ENCODE peak calls at places on chromosome X, in eight cellular contexts. B is adrenal gland, E is AG09309, W is A549, U is lower leg skin, K is K562, D is neural progenitor cell, P is IMR-90. Q is an unnamed sample.

GRCh38 chrX:57900961-57901360 is 9.3 kb downstream of the ZXDA start:
- DNase-seq in D (no peak), E (no peak), B (peak), W (no peak), K (no peak), P (peak), U (no peak), Q (peak)

GRCh38 chrX:124211312-124211942 is 121.0 kb upstream of the TEX13D start:
- DNase-seq in P (peak), E (no peak), K (peak), W (peak), U (no peak), B (no peak), D (peak), Q (peak)

GRCh38 chrX:23749129-23749528 is 6.1 kb upstream of the ACOT9 start:
- DNase-seq in B (no peak), P (no peak), E (no peak), U (peak), K (no peak), D (no peak), W (no peak), Q (no peak)

GRCh38 chrX:39475372-39475771 is 622.4 kb downstream of the BCOR start:
- DNase-seq in K (peak), U (peak), B (no peak), D (peak), E (no peak), W (no peak), P (no peak), Q (no peak)

GRCh38 chrX:115564243-115564642 is 3.3 kb downstream of the PLS3 start:
- DNase-seq in U (no peak), B (no peak), K (no peak), D (no peak), E (no peak), P (peak), W (no peak), Q (no peak)

GRCh38 chrX:19883878-19884277 is 3.5 kb downstream of the SH3KBP1 start:
- DNase-seq in U (peak), B (no peak), D (no peak), K (no peak), W (peak), P (no peak), E (no peak), Q (no peak)

GRCh38 chrX:1597345-1598020 is 6.1 kb downstream of the AKAP17A start:
- DNase-seq in B (no peak), W (no peak), K (no peak), E (no peak), U (peak), P (no peak), D (no peak), Q (no peak)

GRCh38 chrX:69136546-69137331 is 28.5 kb downstream of the PJA1 start:
- DNase-seq in B (peak), K (peak), P (no peak), W (no peak), E (no peak), D (peak), U (no peak), Q (peak)

GRCh38 chrX:118038614-118039365 is 77.8 kb downstream of the KLHL13 start:
- DNase-seq in K (no peak), W (no peak), U (no peak), B (no peak), D (no peak), P (peak), E (no peak), Q (no peak)

GRCh38 chrX:93673869-93674271 is at the start of gene FAM133A:
- DNase-seq in U (no peak), D (no peak), E (no peak), W (peak), P (peak), B (peak), K (no peak), Q (peak)

GRCh38 chrX:18861436-18861950 is 122.4 kb downstream of the PHKA2 start:
- DNase-seq in U (no peak), B (no peak), E (no peak), W (no peak), P (no peak), D (no peak), K (no peak), Q (no peak)

GRCh38 chrX:28542791-28543190 is 44.5 kb upstream of the IL1RAPL1 start:
- DNase-seq in B (no peak), U (no peak), P (no peak), K (no peak), D (no peak), E (no peak), W (no peak), Q (no peak)

GRCh38 chrX:38882894-38883620 is 81.8 kb downstream of the MID1IP1 start:
- DNase-seq in B (no peak), W (no peak), D (no peak), P (peak), K (no peak), U (no peak), E (peak), Q (peak)

GRCh38 chrX:30888526-30889146 is 418 bp downstream of the TAB3 start:
- DNase-seq in K (no peak), E (no peak), B (no peak), P (no peak), D (no peak), U (peak), W (no peak), Q (no peak)

GRCh38 chrX:129622757-129623301 is 31.9 kb downstream of the APLN start:
- DNase-seq in D (peak), U (no peak), E (no peak), B (no peak), P (peak), K (no peak), W (no peak), Q (peak)

GRCh38 chrX:149221246-149221645 is 283.9 kb downstream of the IDS start:
- DNase-seq in P (no peak), W (no peak), E (no peak), B (no peak), D (no peak), U (no peak), K (no peak), Q (no peak)

GRCh38 chrX:12149670-12150407 is 11.6 kb downstream of the FRMPD4 start:
- DNase-seq in P (no peak), B (no peak), U (no peak), W (peak), D (no peak), E (no peak), K (no peak), Q (no peak)

GRCh38 chrX:18457000-18457399 is 31.6 kb downstream of the CDKL5 start:
- DNase-seq in K (no peak), D (no peak), W (no peak), U (no peak), B (no peak), E (no peak), P (no peak), Q (no peak)

GRCh38 chrX:129777218-129777768 is 2.5 kb upstream of the SASH3 start:
- DNase-seq in K (no peak), D (no peak), E (no peak), B (peak), U (no peak), W (no peak), P (no peak), Q (no peak)

GRCh38 chrX:147226801-147227200 is 412.3 kb upstream of the CXorf51A start:
- DNase-seq in E (no peak), B (no peak), D (no peak), W (peak), P (no peak), K (no peak), U (no peak), Q (no peak)

DNA sequence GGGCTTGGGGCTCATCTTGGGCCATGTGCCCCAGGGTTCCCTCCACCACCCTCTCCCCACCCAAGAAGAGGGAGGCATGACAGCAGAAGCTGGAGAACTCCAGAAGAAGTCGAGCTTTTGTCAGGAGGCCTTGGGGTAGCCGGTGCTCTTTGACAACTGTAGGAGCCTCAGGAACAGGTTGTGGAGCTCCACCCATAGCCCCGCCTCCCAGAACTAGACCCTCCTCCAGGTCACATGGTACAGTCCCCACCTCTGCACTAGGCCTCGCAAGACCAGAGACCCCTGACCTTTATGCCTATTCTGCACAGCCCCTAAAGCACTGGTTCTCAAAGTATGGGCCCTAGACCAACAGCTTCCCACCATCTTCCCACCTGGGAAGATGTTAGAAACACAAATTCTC is 8.0 kb upstream of the MORC4 start:
- DNase-seq in E (no peak), P (no peak), D (no peak), U (no peak), B (no peak), W (no peak), K (no peak), Q (no peak)
- TF ChIP-seq CTCF in E (no peak), P (no peak), D (no peak), U (no peak), B (no peak), W (no peak), K (no peak), Q (no peak)

GRCh38 chrX:134546187-134546586 is 86.2 kb downstream of the HPRT1 start:
- DNase-seq in K (no peak), B (no peak), U (no peak), E (no peak), D (no peak), W (no peak), P (no peak), Q (no peak)
- H3K4me3 ChIP-seq in K (no peak), B (no peak), U (no peak), E (peak), D (no peak), W (peak), P (no peak), Q (peak)

DNA sequence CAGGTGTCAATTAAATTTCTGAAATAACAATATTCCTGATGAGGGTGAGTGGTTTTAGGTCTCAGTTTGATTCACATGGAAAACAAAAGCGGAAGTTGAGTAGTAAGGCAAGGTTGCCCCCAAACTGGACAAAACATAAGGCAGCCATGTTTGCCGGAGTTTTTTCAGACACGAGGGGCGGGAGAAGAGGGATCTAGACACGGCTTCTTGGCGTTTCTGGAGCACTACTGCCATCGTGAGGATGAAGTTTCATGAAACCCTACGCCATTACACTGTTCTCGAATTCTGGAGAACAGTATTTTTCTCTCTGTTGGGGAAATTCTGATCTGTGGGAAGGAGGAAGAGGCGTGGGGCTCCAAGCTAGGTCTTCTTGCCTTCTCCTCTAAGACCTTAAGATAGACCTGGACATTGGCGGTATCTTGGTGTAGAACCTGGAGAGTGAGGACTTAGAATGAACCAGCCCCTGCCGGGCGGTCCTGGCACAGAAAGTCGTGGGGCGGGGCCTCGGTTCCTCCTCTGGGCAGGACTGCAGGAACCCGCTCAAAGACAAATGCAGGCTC is 160.3 kb downstream of the OR13H1 start:
- DNase-seq in K (no peak), D (no peak), U (peak), P (peak), W (peak), E (peak), B (no peak), Q (no peak)
- TF ChIP-seq CTCF in K (no peak), D (no peak), U (no peak), P (peak), W (peak), E (peak), B (no peak), Q (no peak)

GRCh38 chrX:17154001-17154400 is 207.5 kb downstream of the REPS2 start:
- DNase-seq in U (no peak), K (no peak), B (no peak), D (no peak), P (no peak), W (no peak), E (no peak), Q (no peak)
- H3K4me3 ChIP-seq in U (no peak), K (no peak), B (no peak), D (no peak), P (no peak), W (no peak), E (no peak), Q (no peak)

DNA sequence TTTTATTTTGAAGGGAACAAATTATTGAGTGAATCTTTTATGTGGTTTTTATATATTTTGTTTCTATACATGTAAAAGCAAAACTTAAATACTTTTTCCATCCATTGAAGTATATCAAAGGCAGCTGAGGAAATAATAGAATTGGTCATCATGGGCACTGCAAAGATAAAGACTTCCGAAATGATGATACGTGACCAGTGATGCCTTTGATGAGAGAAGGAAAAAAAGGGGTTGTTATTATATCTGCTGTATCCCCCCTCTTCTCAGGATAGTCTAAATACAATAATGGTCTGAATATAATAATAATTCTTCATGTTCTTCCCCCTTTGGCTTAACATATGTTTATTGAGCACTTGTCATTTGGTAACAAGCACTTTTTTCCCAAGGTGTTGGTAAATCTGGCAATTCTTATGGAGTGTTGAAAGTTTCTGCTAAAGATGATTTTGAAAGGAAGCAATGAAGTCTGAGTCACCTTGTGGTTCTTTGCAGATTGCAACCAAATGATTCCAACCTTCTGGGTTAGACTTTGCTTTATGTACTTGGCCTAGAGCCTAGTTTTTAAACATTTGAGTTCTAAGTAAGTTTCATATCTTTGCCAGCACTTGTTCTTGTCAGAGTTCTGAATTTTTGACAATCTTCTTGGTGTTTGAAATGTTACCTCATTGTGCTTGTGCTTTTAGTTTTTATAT is 60.8 kb downstream of the USP9X start:
- DNase-seq in B (no peak), P (peak), D (no peak), E (peak), K (no peak), U (no peak), W (peak), Q (peak)
- TF ChIP-seq CTCF in B (peak), P (peak), D (no peak), E (peak), K (no peak), U (no peak), W (no peak), Q (peak)

GRCh38 chrX:45513042-45513441 is 312.4 kb upstream of the DIPK2B start:
- DNase-seq in B (no peak), U (no peak), W (no peak), K (no peak), D (peak), E (no peak), P (no peak), Q (no peak)

GRCh38 chrX:45517090-45517973 is 316.7 kb upstream of the DIPK2B start:
- DNase-seq in E (no peak), P (peak), K (no peak), B (no peak), D (no peak), U (no peak), W (peak), Q (peak)

GRCh38 chrX:45518552-45518951 is 317.9 kb upstream of the DIPK2B start:
- DNase-seq in D (no peak), W (no peak), K (no peak), U (no peak), E (no peak), B (no peak), P (no peak), Q (no peak)

DNA sequence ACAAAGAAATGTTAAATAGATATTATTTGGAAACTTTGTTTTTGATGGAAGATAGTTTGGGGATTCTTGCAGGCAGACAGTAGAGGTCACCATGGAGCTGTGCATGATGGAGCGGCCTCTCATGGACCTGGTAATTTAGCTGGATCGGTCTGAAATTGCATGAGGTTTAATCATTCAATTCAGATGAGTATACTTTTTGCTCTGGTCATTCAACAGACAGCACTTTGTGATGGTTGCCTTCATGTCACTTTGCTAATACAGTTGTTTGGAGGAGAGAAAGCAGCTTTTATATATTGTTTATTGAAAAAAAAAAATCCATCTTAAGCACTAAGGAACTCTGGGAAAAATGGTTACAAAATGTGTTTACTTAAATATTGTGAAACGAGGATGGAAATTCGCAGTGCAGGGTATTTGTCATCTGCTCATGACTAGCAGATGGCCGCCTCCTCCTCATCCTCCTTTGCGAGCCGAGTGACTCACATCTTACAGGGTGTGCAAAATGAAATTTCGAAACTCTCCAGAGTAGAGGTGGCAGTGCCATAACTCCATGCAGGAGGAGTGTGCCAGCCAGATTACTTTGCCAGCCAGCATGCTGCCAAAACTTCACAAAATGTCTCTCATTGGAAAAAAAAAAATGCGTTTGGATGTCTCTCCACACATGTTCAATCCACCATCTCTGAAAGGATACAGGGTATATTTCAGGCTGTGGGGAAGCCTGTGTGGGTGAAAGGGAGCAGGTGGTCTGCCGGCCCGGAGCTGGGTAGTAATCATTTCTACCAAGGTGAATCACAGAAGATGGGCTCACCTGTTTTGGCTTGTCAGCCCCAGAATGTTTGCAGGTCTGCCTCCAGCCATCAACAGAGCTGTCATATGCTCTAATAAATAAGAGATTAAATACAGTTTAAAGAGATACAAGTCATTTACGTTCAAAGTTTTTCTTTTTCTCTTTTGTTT is 314.9 kb upstream of the DIPK2B start:
- DNase-seq in K (no peak), D (peak), P (peak), U (peak), E (peak), W (peak), B (peak), Q (peak)
- H3K4me3 ChIP-seq in K (no peak), D (no peak), P (peak), U (no peak), E (no peak), W (peak), B (no peak), Q (peak)

DNA sequence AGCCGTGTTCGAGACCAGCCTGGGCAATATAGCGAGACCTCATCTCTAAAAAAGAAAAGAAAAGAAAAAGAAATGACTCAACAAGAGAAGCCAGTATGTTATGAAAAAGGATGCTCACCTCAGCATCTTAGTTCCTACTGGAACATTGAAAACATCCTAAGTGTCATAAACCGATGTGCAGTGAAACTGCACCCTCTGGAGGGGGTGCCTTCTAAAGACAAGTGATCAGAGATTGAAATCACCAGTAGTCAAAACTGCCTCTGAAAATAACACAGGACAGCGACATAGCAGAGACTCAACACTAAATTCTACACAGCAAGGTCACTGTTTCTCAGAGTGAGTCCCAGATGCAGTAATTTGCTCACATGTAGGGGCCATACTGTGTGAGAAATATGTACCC is 28.0 kb upstream of the ATP6AP2 start:
- DNase-seq in W (peak), K (no peak), B (no peak), D (peak), U (no peak), E (no peak), P (peak), Q (peak)
- TF ChIP-seq CTCF in W (peak), K (peak), B (peak), D (peak), U (no peak), E (peak), P (peak), Q (peak)

Q was measured in fibroblast of pulmonary artery.